ENCODE peak calls at places on chromosomes 16 and 17, in nine cellular contexts. I is HuH-7; G is stimulated activated CD4-positive, alpha-beta T cell treated with anti-CD3 and anti-CD28 coated beads, Interleukin-2, amount 100 ng/mL, for 48 hours; T is central memory CD8-positive, alpha-beta T cell; Z is GM04504; Q is GM03348; X is stimulated activated naive B cell treated with anti-CD40 and anti-IgM and Interleukin-4, amounts not matched to agents 10 μg/mL and 1 μg/mL and 100 μg/mL, for 72 hours; F is activated CD4-positive, alpha-beta T cell treated with anti-CD3 and anti-CD28 coated beads for 48 hours; B is effector CD4-positive, alpha-beta T cell. Y is an unnamed sample.
A peak's percentile ranks its signal among the peaks of the same experiment; 100 is the strongest.

GRCh38 chr17:16439303-16439791 is 24.0 kb downstream of the TRPV2 start:
- DNase-seq in Z (no peak), F (no peak), T (peak; percentile 30), B (no peak), G (no peak), X (no peak), I (no peak), Q (peak; percentile 37), Y (peak; percentile 37)

GRCh38 chr17:74959826-74960738 is 12.5 kb downstream of the HID1 start:
- DNase-seq in G (no peak), F (no peak), T (no peak), Z (no peak), B (no peak), Q (peak; percentile 63), I (no peak), X (no peak), Y (peak; percentile 23)

GRCh38 chr17:5042152-5043022 is 7.2 kb upstream of the SLC52A1 start:
- DNase-seq in G (no peak), X (no peak), I (no peak), F (peak; percentile 46), Z (no peak), B (no peak), T (no peak), Q (no peak), Y (no peak)

GRCh38 chr17:15171433-15172047 is 93.6 kb downstream of the PMP22 start:
- DNase-seq in T (no peak), B (no peak), G (peak; percentile 19), Q (peak; percentile 88), Z (peak; percentile 62), I (peak; percentile 57), F (peak; percentile 59), X (peak; percentile 34), Y (peak; percentile 36)

GRCh38 chr17:42459256-42459982 is 741 bp downstream of the ATP6V0A1 start:
- DNase-seq in Z (no peak), F (peak; percentile 58), Q (peak; percentile 41), G (peak; percentile 44), B (no peak), I (peak; percentile 49), T (no peak), X (no peak), Y (peak; percentile 64)

GRCh38 chr17:75587718-75588545 is at the start of gene MYO15B:
- DNase-seq in T (peak; percentile 28), F (peak; percentile 71), B (peak; percentile 44), I (no peak), X (peak; percentile 78), G (peak; percentile 54), Q (no peak), Z (no peak), Y (no peak)

GRCh38 chr17:57541472-57542394 is 203.4 kb downstream of the CCDC182 start:
- DNase-seq in G (no peak), T (no peak), Z (no peak), Q (peak; percentile 37), X (no peak), I (peak; percentile 71), B (no peak), F (no peak), Y (peak; percentile 89)

GRCh38 chr17:2957631-2958286 is 105.6 kb downstream of the OR1D5 start:
- DNase-seq in B (no peak), Z (no peak), I (no peak), T (no peak), G (no peak), F (no peak), X (no peak), Q (no peak), Y (peak; percentile 49)

GRCh38 chr17:34841467-34841866 is 119.8 kb downstream of the CCT6B start:
- DNase-seq in Q (no peak), G (no peak), F (no peak), B (no peak), X (no peak), I (no peak), Z (no peak), T (no peak), Y (no peak)

GRCh38 chr17:74658620-74659019 is 35.1 kb upstream of the CD300E start:
- DNase-seq in I (no peak), X (no peak), F (no peak), T (no peak), G (no peak), B (no peak), Q (no peak), Z (no peak), Y (no peak)

GRCh38 chr17:82449136-82449882 is 1.2 kb downstream of the CYBC1 start:
- DNase-seq in I (no peak), T (peak; percentile 66), Z (no peak), Q (no peak), X (peak; percentile 92), G (peak; percentile 47), F (peak; percentile 77), B (peak; percentile 70), Y (no peak)

GRCh38 chr17:48002208-48002919 is 31.5 kb downstream of the CDK5RAP3 start:
- DNase-seq in Q (peak; percentile 66), X (peak; percentile 21), Z (no peak), G (no peak), F (no peak), I (no peak), B (no peak), T (no peak), Y (peak; percentile 87)

GRCh38 chr16:51641191-51641765 is 490.2 kb upstream of the SALL1 start:
- DNase-seq in X (no peak), G (no peak), F (no peak), Z (no peak), B (no peak), I (no peak), Q (no peak), T (no peak), Y (peak; percentile 66)

GRCh38 chr17:35896011-35896587 is 15.9 kb upstream of the CCL5 start:
- DNase-seq in B (no peak), Q (no peak), T (no peak), I (no peak), F (peak; percentile 14), Z (no peak), G (no peak), X (no peak), Y (no peak)

GRCh38 chr16:27745348-27745747 is 195.4 kb downstream of the KATNIP start:
- DNase-seq in Z (no peak), F (no peak), B (no peak), I (no peak), T (no peak), Q (no peak), X (no peak), G (no peak), Y (no peak)

GRCh38 chr17:75153854-75154194 is 488 bp downstream of the JPT1 start:
- DNase-seq in I (no peak), T (no peak), X (no peak), F (peak; percentile 57), G (peak; percentile 24), Q (peak; percentile 33), Z (no peak), B (no peak), Y (no peak)

GRCh38 chr17:71405101-71405500 is 715.7 kb upstream of the SOX9 start:
- DNase-seq in Z (no peak), T (no peak), G (no peak), I (no peak), Q (no peak), F (no peak), X (no peak), B (no peak), Y (no peak)

GRCh38 chr17:47663997-47664941 is 14.6 kb downstream of the KPNB1 start:
- DNase-seq in G (peak; percentile 52), Q (peak; percentile 50), I (no peak), Z (no peak), X (peak; percentile 43), B (peak; percentile 56), T (peak; percentile 38), F (peak; percentile 69), Y (peak; percentile 20)

GRCh38 chr16:5776876-5777275 is 679.3 kb upstream of the EEF2KMT start:
- DNase-seq in T (no peak), Q (no peak), I (no peak), G (no peak), X (no peak), F (no peak), Z (no peak), B (no peak), Y (peak; percentile 60)

GRCh38 chr16:3137267-3137666 is 2.4 kb downstream of the ZNF213 start:
- DNase-seq in X (no peak), Z (no peak), G (no peak), F (no peak), T (no peak), B (no peak), I (no peak), Q (no peak), Y (no peak)

GRCh38 chr17:76659928-76660614 is 16.5 kb upstream of the ST6GALNAC1 start:
- DNase-seq in B (no peak), T (no peak), Z (no peak), X (no peak), G (no peak), Q (peak; percentile 32), F (no peak), I (no peak), Y (no peak)

GRCh38 chr17:49266233-49266632 is 35.6 kb upstream of the PHOSPHO1 start:
- DNase-seq in G (no peak), I (no peak), F (no peak), Z (no peak), T (no peak), Q (no peak), B (no peak), X (no peak), Y (no peak)

GRCh38 chr17:7295230-7296180 is 1.1 kb upstream of the YBX2 start:
- DNase-seq in F (no peak), Z (no peak), T (no peak), G (no peak), B (no peak), X (no peak), I (no peak), Q (no peak), Y (no peak)

GRCh38 chr17:50166518-50167181 is 845 bp downstream of the SGCA start:
- DNase-seq in Z (no peak), T (no peak), F (no peak), G (no peak), I (no peak), B (no peak), Q (no peak), X (no peak), Y (no peak)

GRCh38 chr17:43936434-43936833 is 5.8 kb downstream of the PPY start:
- DNase-seq in F (no peak), T (no peak), B (no peak), G (no peak), Z (no peak), Q (peak; percentile 49), X (no peak), I (no peak), Y (no peak)

GRCh38 chr16:11010576-11011221 is 66.3 kb downstream of the CLEC16A start:
- DNase-seq in Q (no peak), G (no peak), Z (no peak), F (no peak), T (no peak), I (no peak), B (no peak), X (no peak), Y (no peak)

GRCh38 chr17:45231481-45232116 is 9.9 kb downstream of the FMNL1 start:
- DNase-seq in X (no peak), F (peak; percentile 45), G (no peak), I (peak; percentile 98), Q (no peak), B (no peak), Z (no peak), T (no peak), Y (no peak)

GRCh38 chr16:88816736-88817535 is 5.2 kb upstream of the APRT start:
- DNase-seq in F (no peak), X (no peak), B (no peak), Q (no peak), Z (no peak), G (no peak), I (no peak), T (no peak), Y (no peak)

GRCh38 chr16:25264599-25264998 is 7.0 kb upstream of the ZKSCAN2 start:
- DNase-seq in Q (peak; percentile 17), B (no peak), I (peak; percentile 11), Z (no peak), G (no peak), X (no peak), T (no peak), F (peak; percentile 15), Y (no peak)

GRCh38 chr17:1109606-1110523 is 69.9 kb downstream of the ABR start:
- DNase-seq in B (peak; percentile 44), Q (no peak), T (no peak), Z (no peak), I (peak; percentile 59), F (peak; percentile 67), X (no peak), G (peak; percentile 45), Y (no peak)

GRCh38 chr16:56226840-56227525 is 35.7 kb downstream of the GNAO1 start:
- DNase-seq in B (no peak), Z (no peak), T (no peak), X (no peak), Q (no peak), G (no peak), I (no peak), F (no peak), Y (no peak)

Y was measured in astrocyte.